ENCODE peak calls at places on chromosomes 13 and 19, in five cellular contexts. One of them, this sample, is unnamed.

GRCh38 chr13:24110011-24110410 is 50.5 kb upstream of the SPATA13 start:
- DNase-seq in transverse colon: no peak
- DNase-seq in gastrocnemius medialis: no peak
- DNase-seq in astrocyte: no peak
- DNase-seq in body of pancreas: no peak
- DNase-seq in this sample: no peak

GRCh38 chr13:24167666-24168391 is 7.3 kb downstream of the SPATA13 start:
- DNase-seq in astrocyte: no peak
- DNase-seq in transverse colon: no peak
- DNase-seq in body of pancreas: no peak
- DNase-seq in gastrocnemius medialis: no peak
- DNase-seq in this sample: no peak

GRCh38 chr19:46821512-46822359 is 28.9 kb downstream of the AP2S1 start:
- DNase-seq in body of pancreas: no peak
- DNase-seq in transverse colon: peak
- DNase-seq in gastrocnemius medialis: no peak
- DNase-seq in astrocyte: no peak
- DNase-seq in this sample: no peak

GRCh38 chr19:42277821-42278809 is 9.1 kb downstream of the CIC start:
- DNase-seq in body of pancreas: no peak
- DNase-seq in astrocyte: no peak
- DNase-seq in gastrocnemius medialis: no peak
- DNase-seq in transverse colon: no peak
- DNase-seq in this sample: no peak

GRCh38 chr13:44340508-44340907 is 33.1 kb upstream of the SERP2 start:
- DNase-seq in gastrocnemius medialis: no peak
- DNase-seq in transverse colon: no peak
- DNase-seq in astrocyte: no peak
- DNase-seq in body of pancreas: no peak
- DNase-seq in this sample: no peak

GRCh38 chr13:44309771-44310767 is 63.6 kb upstream of the SERP2 start:
- DNase-seq in transverse colon: peak
- DNase-seq in astrocyte: peak
- DNase-seq in gastrocnemius medialis: peak
- DNase-seq in body of pancreas: no peak
- DNase-seq in this sample: no peak

GRCh38 chr19:623974-624373 is 9.4 kb downstream of the POLRMT start:
- DNase-seq in gastrocnemius medialis: no peak
- DNase-seq in astrocyte: peak
- DNase-seq in transverse colon: no peak
- DNase-seq in body of pancreas: no peak
- DNase-seq in this sample: peak

GRCh38 chr13:77919351-77920294 is 992 bp upstream of the EDNRB start:
- DNase-seq in body of pancreas: peak
- DNase-seq in astrocyte: peak
- DNase-seq in gastrocnemius medialis: peak
- DNase-seq in transverse colon: peak
- DNase-seq in this sample: peak

GRCh38 chr19:31983647-31984046 is 361.8 kb upstream of the ZNF507 start:
- DNase-seq in gastrocnemius medialis: no peak
- DNase-seq in body of pancreas: no peak
- DNase-seq in transverse colon: no peak
- DNase-seq in astrocyte: no peak
- DNase-seq in this sample: no peak

GRCh38 chr13:52809310-52809769 is 39.1 kb downstream of the PCDH8 start:
- DNase-seq in astrocyte: peak
- DNase-seq in transverse colon: peak
- DNase-seq in body of pancreas: peak
- DNase-seq in gastrocnemius medialis: no peak
- DNase-seq in this sample: peak
- TF ChIP-seq CTCF in astrocyte: peak
- TF ChIP-seq CTCF in transverse colon: peak
- TF ChIP-seq CTCF in body of pancreas: peak
- TF ChIP-seq CTCF in gastrocnemius medialis: no peak
- TF ChIP-seq CTCF in this sample: peak

DNA sequence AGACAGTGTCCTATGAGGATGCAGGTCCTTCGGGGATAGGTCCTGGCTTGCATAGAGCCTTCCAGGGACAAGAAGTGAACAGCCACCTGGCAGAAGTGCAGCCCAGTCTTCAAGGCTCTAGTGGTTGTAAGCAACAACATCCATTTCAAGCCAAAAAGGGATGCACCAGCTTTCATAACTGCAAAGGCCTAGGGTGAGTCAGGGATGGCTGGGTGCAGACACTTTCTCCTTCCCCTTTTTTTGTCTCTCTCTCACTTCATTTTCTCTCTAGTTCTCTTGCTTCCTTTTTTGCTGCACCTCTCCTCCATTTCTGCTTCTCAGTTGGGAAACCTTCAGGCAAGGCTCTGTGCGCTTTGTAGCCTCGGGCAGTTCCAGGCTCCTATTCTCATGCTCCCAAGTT is 196.2 kb upstream of the ZNF536 start:
- DNase-seq in astrocyte: no peak
- DNase-seq in body of pancreas: no peak
- DNase-seq in gastrocnemius medialis: no peak
- DNase-seq in transverse colon: no peak
- DNase-seq in this sample: no peak
- TF ChIP-seq CTCF in astrocyte: no peak
- TF ChIP-seq CTCF in body of pancreas: no peak
- TF ChIP-seq CTCF in gastrocnemius medialis: no peak
- TF ChIP-seq CTCF in transverse colon: no peak
- TF ChIP-seq CTCF in this sample: no peak

DNA sequence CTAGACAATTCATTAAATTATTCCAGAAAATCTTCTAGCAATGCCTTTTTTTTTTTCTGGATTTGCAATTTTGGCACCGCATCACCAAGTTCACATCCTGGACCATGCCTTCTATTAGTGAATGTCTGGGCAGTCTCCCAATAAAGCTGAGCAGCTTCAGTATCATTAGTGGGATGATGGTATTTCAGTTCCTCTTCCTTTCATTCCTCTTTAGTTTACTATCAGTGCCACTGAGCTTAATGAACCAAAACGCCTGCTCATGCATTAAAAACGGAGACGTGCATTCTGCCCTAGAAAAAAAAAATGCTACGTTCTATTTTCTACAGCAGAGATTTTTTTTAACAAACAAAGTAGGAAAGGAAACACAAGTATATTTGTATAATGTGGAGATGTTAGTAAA is 343.0 kb downstream of the PCDH9 start:
- DNase-seq in body of pancreas: no peak
- DNase-seq in gastrocnemius medialis: no peak
- DNase-seq in transverse colon: no peak
- DNase-seq in astrocyte: peak
- DNase-seq in this sample: peak
- TF ChIP-seq CTCF in body of pancreas: no peak
- TF ChIP-seq CTCF in gastrocnemius medialis: no peak
- TF ChIP-seq CTCF in transverse colon: no peak
- TF ChIP-seq CTCF in astrocyte: no peak
- TF ChIP-seq CTCF in this sample: no peak

GRCh38 chr19:49570997-49571676 is 9.2 kb downstream of the NOSIP start:
- DNase-seq in gastrocnemius medialis: no peak
- DNase-seq in astrocyte: no peak
- DNase-seq in transverse colon: peak
- DNase-seq in body of pancreas: peak
- DNase-seq in this sample: no peak
- TF ChIP-seq CTCF in gastrocnemius medialis: no peak
- TF ChIP-seq CTCF in astrocyte: no peak
- TF ChIP-seq CTCF in transverse colon: peak
- TF ChIP-seq CTCF in body of pancreas: no peak
- TF ChIP-seq CTCF in this sample: no peak

GRCh38 chr19:3547767-3548282 is 8.9 kb downstream of the TEKTIP1 start:
- DNase-seq in astrocyte: no peak
- DNase-seq in body of pancreas: no peak
- DNase-seq in gastrocnemius medialis: no peak
- DNase-seq in transverse colon: no peak
- DNase-seq in this sample: no peak
- TF ChIP-seq CTCF in astrocyte: no peak
- TF ChIP-seq CTCF in body of pancreas: no peak
- TF ChIP-seq CTCF in gastrocnemius medialis: peak
- TF ChIP-seq CTCF in transverse colon: no peak
- TF ChIP-seq CTCF in this sample: no peak

GRCh38 chr19:12680034-12680433 is 1.6 kb downstream of the DHPS start:
- DNase-seq in astrocyte: no peak
- DNase-seq in gastrocnemius medialis: no peak
- DNase-seq in body of pancreas: no peak
- DNase-seq in transverse colon: no peak
- DNase-seq in this sample: no peak
- TF ChIP-seq CTCF in astrocyte: no peak
- TF ChIP-seq CTCF in gastrocnemius medialis: no peak
- TF ChIP-seq CTCF in body of pancreas: no peak
- TF ChIP-seq CTCF in transverse colon: no peak
- TF ChIP-seq CTCF in this sample: no peak

This sample was measured in IMR-90.